ENCODE peak calls at places on chromosomes 2 and 18, in four cellular contexts. A, L, R and C are unnamed samples.

GRCh38 chr2:212683346-212683745 is 144.7 kb upstream of the ERBB4 start:
- DNase-seq in L (peak), A (no peak), R (no peak), C (peak)

GRCh38 chr2:222483513-222484039 is 59.2 kb downstream of the SGPP2 start:
- DNase-seq in R (no peak), A (no peak), L (no peak), C (no peak)

GRCh38 chr2:143616452-143616851 is 487.2 kb downstream of the ARHGAP15 start:
- DNase-seq in A (no peak), L (no peak), R (no peak), C (no peak)

GRCh38 chr2:154350911-154351310 is 347.6 kb upstream of the KCNJ3 start:
- DNase-seq in R (no peak), L (no peak), A (no peak), C (no peak)

GRCh38 chr18:59140287-59140885 is 702 bp downstream of the SEC11C start:
- DNase-seq in A (peak), R (no peak), L (peak), C (peak)

GRCh38 chr2:178009813-178010212 is 62.8 kb downstream of the PDE11A start:
- DNase-seq in A (no peak), R (no peak), L (no peak), C (no peak)

GRCh38 chr2:126172785-126173184 is 483.2 kb upstream of the GYPC start:
- DNase-seq in L (no peak), R (no peak), A (no peak), C (no peak)

GRCh38 chr2:70979626-70980025 is 1.2 kb downstream of the ANKRD53 start:
- DNase-seq in R (no peak), A (no peak), L (no peak), C (no peak)

GRCh38 chr18:78986018-78986481 is 6.4 kb downstream of the SALL3 start:
- DNase-seq in R (no peak), A (peak), L (no peak), C (peak)

GRCh38 chr2:238370482-238371372 is 50.4 kb downstream of the TRAF3IP1 start:
- DNase-seq in A (peak), R (no peak), L (peak), C (peak)

GRCh38 chr2:30206461-30207430 is 24.6 kb upstream of the LBH start:
- DNase-seq in L (no peak), A (no peak), R (no peak), C (no peak)

GRCh38 chr2:54386993-54387590 is 69.0 kb upstream of the SPTBN1 start:
- DNase-seq in A (no peak), L (peak), R (no peak), C (peak)

GRCh38 chr2:32064021-32064678 is 794 bp downstream of the SPAST start:
- DNase-seq in A (peak), L (no peak), R (no peak), C (peak)

GRCh38 chr2:100173907-100174525 is 31.6 kb upstream of the AFF3 start:
- DNase-seq in A (no peak), L (no peak), R (no peak), C (no peak)

GRCh38 chr2:205543937-205544702 is 138.2 kb upstream of the NRP2 start:
- DNase-seq in A (no peak), R (no peak), L (peak), C (no peak)

GRCh38 chr2:200033939-200034338 is 78.6 kb downstream of the MAIP1 start:
- DNase-seq in L (no peak), A (no peak), R (no peak), C (no peak)

GRCh38 chr2:161136696-161137324 is 23.4 kb upstream of the TANK start:
- DNase-seq in A (peak), L (peak), R (peak), C (peak)

GRCh38 chr2:102101844-102102635 is 40.5 kb upstream of the IL1R1 start:
- DNase-seq in L (no peak), A (no peak), R (no peak), C (no peak)
- TF ChIP-seq FOS in L (no peak), A (no peak), R (no peak), C (no peak)

DNA sequence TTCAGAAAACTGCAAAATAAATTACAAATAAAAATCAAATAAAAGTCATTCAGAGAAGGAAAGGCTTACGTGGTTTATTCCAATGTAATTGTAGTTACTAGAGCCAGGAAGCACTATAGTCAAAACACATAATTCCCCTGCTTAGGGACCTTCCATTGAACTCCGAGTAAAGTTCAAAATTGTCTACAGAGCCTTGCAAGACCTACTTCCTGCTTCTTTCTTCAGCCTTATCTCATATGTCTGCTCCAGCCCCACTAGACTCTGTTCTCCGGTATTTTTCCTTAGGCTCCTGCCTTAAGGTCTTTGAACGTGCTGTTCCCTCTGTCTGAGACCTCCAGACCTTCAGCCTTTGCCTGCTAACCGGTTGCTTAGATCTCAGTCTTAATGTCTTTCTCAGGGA is 104.2 kb downstream of the ARL6IP6 start:
- DNase-seq in R (no peak), L (no peak), A (no peak), C (no peak)
- TF ChIP-seq FOS in R (no peak), L (no peak), A (no peak), C (no peak)

GRCh38 chr2:45889053-45889452 is 237.6 kb downstream of the PRKCE start:
- DNase-seq in R (peak), L (peak), A (peak), C (no peak)
- TF ChIP-seq FOS in R (no peak), L (no peak), A (no peak), C (no peak)

DNA sequence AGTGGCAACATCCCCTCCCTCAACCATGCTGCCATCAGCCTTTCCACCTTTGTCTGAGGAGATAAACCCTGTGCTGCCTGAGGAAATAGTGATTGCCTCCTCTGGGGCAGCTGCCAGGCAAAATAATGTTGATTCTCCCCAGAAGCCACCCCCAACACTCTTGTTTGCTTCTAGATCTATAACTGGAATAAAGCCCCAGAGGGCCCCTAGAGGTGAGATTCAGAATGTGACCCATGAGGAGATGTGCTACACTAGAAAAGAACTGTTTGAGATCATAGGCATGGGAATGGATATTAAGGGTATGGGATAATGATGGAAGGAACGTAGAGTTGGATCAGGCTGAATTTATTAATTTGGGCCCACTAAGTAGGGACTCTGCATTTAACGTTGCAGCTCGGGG is 116.3 kb upstream of the RMP24 start:
- DNase-seq in L (no peak), A (no peak), R (no peak), C (no peak)
- TF ChIP-seq FOS in L (no peak), A (no peak), R (no peak), C (no peak)